ENCODE peak calls at places on chromosomes 12 and 14, in five cellular contexts. One of them, this sample, is unnamed. For H3K4me1, the result is how much of the 10 kb centered on the place peaks cover.

GRCh38 chr12:47903151-47903611 is 1.6 kb downstream of the VDR start:
- DNase-seq in Panc1: no peak
- DNase-seq in lung: no peak
- DNase-seq in cardiac muscle cell: peak
- DNase-seq in prostate gland: peak
- DNase-seq in this sample: no peak

GRCh38 chr12:41552507-41553047 is 364.5 kb downstream of the PDZRN4 start:
- DNase-seq in lung: no peak
- DNase-seq in Panc1: no peak
- DNase-seq in cardiac muscle cell: no peak
- DNase-seq in prostate gland: no peak
- DNase-seq in this sample: no peak

GRCh38 chr12:50055831-50056628 is 1.4 kb upstream of the ASIC1 start:
- DNase-seq in lung: peak
- DNase-seq in prostate gland: peak
- DNase-seq in Panc1: no peak
- DNase-seq in cardiac muscle cell: peak
- DNase-seq in this sample: peak

GRCh38 chr14:95157987-95158712 is 821 bp upstream of the DICER1 start:
- DNase-seq in lung: no peak
- DNase-seq in prostate gland: no peak
- DNase-seq in Panc1: no peak
- DNase-seq in cardiac muscle cell: no peak
- DNase-seq in this sample: no peak

GRCh38 chr12:92566448-92567040 is 136.2 kb upstream of the PLEKHG7 start:
- DNase-seq in lung: no peak
- DNase-seq in Panc1: no peak
- DNase-seq in prostate gland: no peak
- DNase-seq in cardiac muscle cell: no peak
- DNase-seq in this sample: no peak

GRCh38 chr14:76863724-76864407 is 37.7 kb downstream of the LRRC74A start:
- DNase-seq in cardiac muscle cell: peak
- DNase-seq in Panc1: no peak
- DNase-seq in lung: peak
- DNase-seq in prostate gland: no peak
- DNase-seq in this sample: no peak

GRCh38 chr12:84741727-84742126 is 170.9 kb downstream of the SLC6A15 start:
- DNase-seq in cardiac muscle cell: peak
- DNase-seq in Panc1: no peak
- DNase-seq in prostate gland: no peak
- DNase-seq in lung: no peak
- DNase-seq in this sample: no peak

GRCh38 chr12:47636908-47637780 is 68.7 kb downstream of the RPAP3 start:
- DNase-seq in Panc1: no peak
- DNase-seq in lung: peak
- DNase-seq in cardiac muscle cell: no peak
- DNase-seq in prostate gland: no peak
- DNase-seq in this sample: no peak

GRCh38 chr12:16473610-16474326 is 126.3 kb downstream of the MGST1 start:
- DNase-seq in Panc1: no peak
- DNase-seq in lung: no peak
- DNase-seq in cardiac muscle cell: no peak
- DNase-seq in prostate gland: no peak
- DNase-seq in this sample: no peak

GRCh38 chr14:71629250-71629649 is 303.0 kb upstream of the RGS6 start:
- DNase-seq in cardiac muscle cell: no peak
- DNase-seq in lung: no peak
- DNase-seq in Panc1: no peak
- DNase-seq in prostate gland: no peak
- DNase-seq in this sample: no peak

GRCh38 chr12:1607940-1608782 is 13.8 kb upstream of the FBXL14 start:
- DNase-seq in Panc1: no peak
- DNase-seq in cardiac muscle cell: no peak
- DNase-seq in lung: no peak
- DNase-seq in prostate gland: no peak
- DNase-seq in this sample: no peak

GRCh38 chr12:3752096-3752709 is 706 bp downstream of the CRACR2A start:
- DNase-seq in lung: peak
- DNase-seq in Panc1: no peak
- DNase-seq in cardiac muscle cell: no peak
- DNase-seq in prostate gland: peak
- DNase-seq in this sample: peak

GRCh38 chr12:45989857-45990467 is 412 bp downstream of the SCAF11 start:
- DNase-seq in cardiac muscle cell: no peak
- DNase-seq in prostate gland: peak
- DNase-seq in Panc1: no peak
- DNase-seq in lung: no peak
- DNase-seq in this sample: peak

GRCh38 chr12:75390156-75390898 is 562 bp upstream of the GLIPR1L2 start:
- DNase-seq in prostate gland: no peak
- DNase-seq in lung: no peak
- DNase-seq in Panc1: no peak
- DNase-seq in cardiac muscle cell: no peak
- DNase-seq in this sample: no peak

GRCh38 chr12:47110011-47110541 is 30.3 kb upstream of the AMIGO2 start:
- DNase-seq in cardiac muscle cell: no peak
- DNase-seq in prostate gland: no peak
- DNase-seq in lung: no peak
- DNase-seq in Panc1: no peak
- DNase-seq in this sample: no peak

GRCh38 chr12:57614178-57614947 is 3.1 kb downstream of the ARHGEF25 start:
- DNase-seq in Panc1: no peak
- DNase-seq in cardiac muscle cell: no peak
- DNase-seq in prostate gland: no peak
- DNase-seq in lung: no peak
- DNase-seq in this sample: no peak

GRCh38 chr14:71574976-71575375 is 357.3 kb upstream of the RGS6 start:
- DNase-seq in prostate gland: no peak
- DNase-seq in Panc1: peak
- DNase-seq in cardiac muscle cell: peak
- DNase-seq in lung: no peak
- DNase-seq in this sample: no peak

GRCh38 chr14:91980157-91980556 is 32.7 kb upstream of the FBLN5 start:
- DNase-seq in cardiac muscle cell: no peak
- DNase-seq in lung: no peak
- DNase-seq in prostate gland: no peak
- DNase-seq in Panc1: peak
- DNase-seq in this sample: no peak

GRCh38 chr14:72863216-72864006 is 30.5 kb downstream of the DPF3 start:
- DNase-seq in lung: no peak
- DNase-seq in cardiac muscle cell: no peak
- DNase-seq in prostate gland: no peak
- DNase-seq in Panc1: no peak
- DNase-seq in this sample: no peak

GRCh38 chr12:5577239-5577638 is 145.3 kb downstream of the NTF3 start:
- DNase-seq in cardiac muscle cell: peak
- DNase-seq in Panc1: no peak
- DNase-seq in prostate gland: no peak
- DNase-seq in lung: no peak
- DNase-seq in this sample: no peak

GRCh38 chr12:61356485-61356884 is 903.7 kb upstream of the USP15 start:
- DNase-seq in prostate gland: no peak
- DNase-seq in lung: no peak
- DNase-seq in Panc1: no peak
- DNase-seq in cardiac muscle cell: no peak
- DNase-seq in this sample: no peak

GRCh38 chr12:54022960-54023884 is 5.0 kb upstream of the HOXC6 start:
- DNase-seq in lung: no peak
- DNase-seq in prostate gland: no peak
- DNase-seq in cardiac muscle cell: no peak
- DNase-seq in Panc1: no peak
- DNase-seq in this sample: peak

GRCh38 chr12:54020587-54020969 is 7.7 kb upstream of the HOXC6 start:
- DNase-seq in prostate gland: no peak
- DNase-seq in cardiac muscle cell: no peak
- DNase-seq in lung: no peak
- DNase-seq in Panc1: no peak
- DNase-seq in this sample: no peak

GRCh38 chr12:54019924-54020586 is 8.2 kb upstream of the HOXC6 start:
- DNase-seq in cardiac muscle cell: peak
- DNase-seq in Panc1: no peak
- DNase-seq in prostate gland: no peak
- DNase-seq in lung: no peak
- DNase-seq in this sample: peak

GRCh38 chr12:54021006-54021405 is 7.2 kb upstream of the HOXC6 start:
- DNase-seq in Panc1: no peak
- DNase-seq in cardiac muscle cell: no peak
- DNase-seq in lung: no peak
- DNase-seq in prostate gland: no peak
- DNase-seq in this sample: peak

DNA sequence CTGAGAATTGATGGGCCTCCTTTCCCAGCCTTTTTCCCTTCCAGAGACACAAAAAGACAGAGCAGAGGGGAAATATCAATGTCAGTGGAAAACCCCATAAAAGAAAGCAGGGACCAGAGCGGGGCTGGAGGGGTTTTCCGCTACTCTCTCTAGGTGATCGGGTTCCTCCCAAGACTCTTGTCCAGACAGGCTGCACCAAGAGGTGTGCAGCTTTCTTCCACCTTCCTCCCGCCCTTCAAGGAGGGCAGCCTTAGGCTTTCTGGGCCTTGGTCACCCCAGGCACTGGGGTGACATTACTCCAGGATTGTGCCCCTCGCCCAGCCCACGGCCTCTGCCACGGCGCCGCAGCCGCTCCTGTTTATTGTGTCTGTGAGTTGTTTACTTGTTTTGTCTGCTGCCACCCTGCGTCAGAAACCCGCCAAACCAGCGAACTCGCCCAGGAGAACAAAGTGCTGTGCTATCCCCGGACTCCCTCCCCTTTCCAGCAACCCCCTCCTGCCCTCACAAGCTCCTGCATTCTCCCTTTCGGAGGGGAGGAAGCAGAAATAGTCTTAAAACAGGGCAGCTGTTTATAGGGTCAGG is 6.7 kb upstream of the HOXC6 start:
- DNase-seq in Panc1: no peak
- DNase-seq in lung: no peak
- DNase-seq in cardiac muscle cell: no peak
- DNase-seq in prostate gland: no peak
- DNase-seq in this sample: peak
- H3K4me1 ChIP-seq in Panc1: half or more
- H3K4me1 ChIP-seq in lung: under half
- H3K4me1 ChIP-seq in cardiac muscle cell: under half
- H3K4me1 ChIP-seq in prostate gland: under half
- H3K4me1 ChIP-seq in this sample: under half

GRCh38 chr14:34299360-34299759 is 162.7 kb downstream of the SPTSSA start:
- DNase-seq in prostate gland: no peak
- DNase-seq in cardiac muscle cell: no peak
- DNase-seq in lung: no peak
- DNase-seq in Panc1: no peak
- DNase-seq in this sample: no peak

GRCh38 chr14:34302654-34303053 is 159.4 kb downstream of the SPTSSA start:
- DNase-seq in Panc1: no peak
- DNase-seq in prostate gland: peak
- DNase-seq in lung: no peak
- DNase-seq in cardiac muscle cell: no peak
- DNase-seq in this sample: no peak

GRCh38 chr14:34300330-34300729 is 161.7 kb downstream of the SPTSSA start:
- DNase-seq in lung: no peak
- DNase-seq in prostate gland: no peak
- DNase-seq in Panc1: no peak
- DNase-seq in cardiac muscle cell: no peak
- DNase-seq in this sample: no peak

GRCh38 chr14:34303811-34304210 is 158.2 kb downstream of the SPTSSA start:
- DNase-seq in prostate gland: no peak
- DNase-seq in lung: no peak
- DNase-seq in cardiac muscle cell: no peak
- DNase-seq in Panc1: no peak
- DNase-seq in this sample: no peak

GRCh38 chr14:34301107-34301734 is 160.8 kb downstream of the SPTSSA start:
- DNase-seq in prostate gland: no peak
- DNase-seq in lung: no peak
- DNase-seq in Panc1: no peak
- DNase-seq in cardiac muscle cell: peak
- DNase-seq in this sample: no peak
- TF ChIP-seq CTCF in prostate gland: peak
- TF ChIP-seq CTCF in lung: peak
- TF ChIP-seq CTCF in Panc1: peak
- TF ChIP-seq CTCF in cardiac muscle cell: peak
- TF ChIP-seq CTCF in this sample: no peak

GRCh38 chr12:120240495-120240833 is 25.1 kb downstream of the PXN start:
- DNase-seq in lung: no peak
- DNase-seq in cardiac muscle cell: no peak
- DNase-seq in prostate gland: no peak
- DNase-seq in Panc1: no peak
- DNase-seq in this sample: no peak

GRCh38 chr12:120238839-120239445 is 26.6 kb downstream of the PXN start:
- DNase-seq in cardiac muscle cell: no peak
- DNase-seq in Panc1: no peak
- DNase-seq in lung: no peak
- DNase-seq in prostate gland: no peak
- DNase-seq in this sample: no peak

GRCh38 chr12:120238224-120238616 is 27.3 kb downstream of the PXN start:
- DNase-seq in prostate gland: no peak
- DNase-seq in lung: no peak
- DNase-seq in Panc1: no peak
- DNase-seq in cardiac muscle cell: no peak
- DNase-seq in this sample: no peak

GRCh38 chr12:120241561-120242274 is 23.8 kb downstream of the PXN start:
- DNase-seq in prostate gland: no peak
- DNase-seq in cardiac muscle cell: no peak
- DNase-seq in Panc1: no peak
- DNase-seq in lung: no peak
- DNase-seq in this sample: peak

GRCh38 chr12:120239776-120240494 is 25.6 kb downstream of the PXN start:
- DNase-seq in Panc1: no peak
- DNase-seq in lung: no peak
- DNase-seq in cardiac muscle cell: no peak
- DNase-seq in prostate gland: no peak
- DNase-seq in this sample: no peak
- H3K4me1 ChIP-seq in Panc1: half or more
- H3K4me1 ChIP-seq in lung: under half
- H3K4me1 ChIP-seq in cardiac muscle cell: under half
- H3K4me1 ChIP-seq in prostate gland: under half
- H3K4me1 ChIP-seq in this sample: under half

GRCh38 chr12:116737774-116738657 is at the start of the genes RNFT2 and SPRING1:
- DNase-seq in cardiac muscle cell: peak
- DNase-seq in prostate gland: peak
- DNase-seq in lung: peak
- DNase-seq in Panc1: peak
- DNase-seq in this sample: peak
- TF ChIP-seq CTCF in cardiac muscle cell: no peak
- TF ChIP-seq CTCF in prostate gland: no peak
- TF ChIP-seq CTCF in lung: no peak
- TF ChIP-seq CTCF in Panc1: no peak
- TF ChIP-seq CTCF in this sample: no peak

DNA sequence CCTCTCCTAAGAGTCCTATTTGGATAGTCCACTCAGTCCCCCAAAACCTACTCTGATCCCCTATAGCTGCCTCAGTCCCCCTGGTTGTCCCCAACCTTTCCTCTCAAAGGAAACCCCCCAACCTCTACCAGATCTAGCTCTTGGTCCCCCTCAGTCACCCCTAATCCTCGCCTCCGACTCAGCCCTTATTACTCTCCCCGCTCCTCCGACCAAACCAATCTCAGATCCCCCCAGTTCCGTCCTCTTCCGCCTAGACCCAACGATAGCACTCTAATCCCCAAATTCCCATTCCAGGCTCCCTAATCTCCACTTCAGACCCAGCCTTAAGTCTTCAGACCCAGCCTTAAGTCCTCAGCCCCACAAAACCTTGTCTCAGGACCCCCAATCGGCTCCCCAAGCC is 634 bp downstream of the VPS37B start:
- DNase-seq in Panc1: no peak
- DNase-seq in prostate gland: no peak
- DNase-seq in lung: no peak
- DNase-seq in cardiac muscle cell: no peak
- DNase-seq in this sample: no peak
- H3K4me1 ChIP-seq in Panc1: under half
- H3K4me1 ChIP-seq in prostate gland: under half
- H3K4me1 ChIP-seq in lung: under half
- H3K4me1 ChIP-seq in cardiac muscle cell: under half
- H3K4me1 ChIP-seq in this sample: under half